ENCODE peak calls at places on chromosomes 5 and 9, in four cellular contexts. W is left lung, S is GM20000, M is GM12865. L is an unnamed sample.

GRCh38 chr5:68114641-68115040 is 100.9 kb upstream of the PIK3R1 start:
- DNase-seq in S (no peak), M (no peak), W (no peak), L (no peak)

GRCh38 chr5:93789173-93790070 is 48.0 kb upstream of the POU5F2 start:
- DNase-seq in M (no peak), W (no peak), S (no peak), L (no peak)

GRCh38 chr5:14453486-14453885 is 128.1 kb upstream of the OTULINL start:
- DNase-seq in S (no peak), W (no peak), M (no peak), L (no peak)

GRCh38 chr5:143525176-143525575 is 121.7 kb upstream of the NR3C1 start:
- DNase-seq in S (no peak), W (no peak), M (no peak), L (no peak)

GRCh38 chr9:92095236-92095635 is 20.0 kb downstream of the SPTLC1 start:
- DNase-seq in M (no peak), S (no peak), W (no peak), L (no peak)

GRCh38 chr9:37422289-37423104 is at the start of gene GRHPR:
- DNase-seq in S (peak), W (peak), M (peak), L (peak)

GRCh38 chr9:129720181-129720864 is 32.5 kb downstream of the PTGES start:
- DNase-seq in S (no peak), M (no peak), W (no peak), L (no peak)

GRCh38 chr5:1381370-1382247 is 36.7 kb upstream of the CLPTM1L start:
- DNase-seq in M (no peak), W (no peak), S (no peak), L (no peak)

GRCh38 chr5:147949711-147950573 is 43.6 kb upstream of the C5orf46 start:
- DNase-seq in M (peak), S (peak), W (no peak), L (no peak)

GRCh38 chr9:108282872-108283271 is 572.9 kb downstream of the ACTL7B start:
- DNase-seq in M (peak), W (no peak), S (no peak), L (no peak)
- TF ChIP-seq CTCF in M (peak), W (peak), S (no peak), L (no peak)

DNA sequence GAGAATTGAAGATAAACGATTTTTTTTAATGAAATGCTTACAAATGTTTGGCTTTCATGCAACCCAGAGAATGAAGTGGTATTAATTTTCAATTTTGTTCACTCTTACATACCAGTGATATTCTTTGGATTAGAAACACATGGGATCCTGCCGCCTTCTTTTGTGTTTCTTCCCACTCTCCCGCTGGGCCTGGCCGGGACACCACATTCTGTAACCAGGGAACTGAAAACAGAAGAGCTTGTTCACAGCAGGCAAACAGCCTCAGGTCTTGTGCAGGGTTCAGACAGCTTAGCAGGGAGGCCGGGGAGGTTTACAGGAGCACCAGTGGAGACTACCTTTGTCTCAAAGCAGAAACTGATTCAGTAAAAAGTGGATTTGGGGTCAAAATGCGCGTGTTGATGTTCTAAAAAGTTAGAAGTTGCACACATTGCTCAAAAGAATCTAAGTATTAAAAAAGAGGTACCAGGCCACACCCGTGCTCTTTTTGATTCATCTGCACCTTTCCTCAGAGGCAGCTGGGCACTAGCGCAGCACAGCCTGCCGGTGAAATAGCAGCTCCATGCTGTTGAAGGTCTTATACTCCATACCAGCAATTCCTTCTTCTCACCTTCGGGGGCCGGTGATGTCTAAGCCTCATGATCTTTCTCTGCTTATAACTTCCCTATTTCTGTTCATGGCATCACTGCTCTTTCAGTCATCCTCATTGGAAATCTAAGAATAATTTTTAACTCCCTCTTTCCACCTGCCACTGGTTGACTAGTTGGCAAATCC is 67.1 kb downstream of the GRAMD2B start:
- DNase-seq in S (no peak), M (no peak), W (no peak), L (no peak)
- TF ChIP-seq CTCF in S (no peak), M (no peak), W (no peak), L (no peak)

GRCh38 chr5:45684118-45684517 is 12.1 kb downstream of the HCN1 start:
- DNase-seq in W (no peak), S (no peak), M (no peak), L (no peak)
- TF ChIP-seq CTCF in W (no peak), S (no peak), M (no peak), L (no peak)

GRCh38 chr5:75156585-75156984 is 80.1 kb downstream of the ANKRD31 start:
- DNase-seq in W (no peak), M (no peak), S (no peak), L (no peak)
- TF ChIP-seq CTCF in W (no peak), M (no peak), S (no peak), L (no peak)

GRCh38 chr9:126777733-126778132 is 27.1 kb upstream of the ZBTB43 start:
- DNase-seq in S (no peak), M (no peak), W (no peak), L (peak)
- TF ChIP-seq CTCF in S (no peak), M (peak), W (no peak), L (no peak)

DNA sequence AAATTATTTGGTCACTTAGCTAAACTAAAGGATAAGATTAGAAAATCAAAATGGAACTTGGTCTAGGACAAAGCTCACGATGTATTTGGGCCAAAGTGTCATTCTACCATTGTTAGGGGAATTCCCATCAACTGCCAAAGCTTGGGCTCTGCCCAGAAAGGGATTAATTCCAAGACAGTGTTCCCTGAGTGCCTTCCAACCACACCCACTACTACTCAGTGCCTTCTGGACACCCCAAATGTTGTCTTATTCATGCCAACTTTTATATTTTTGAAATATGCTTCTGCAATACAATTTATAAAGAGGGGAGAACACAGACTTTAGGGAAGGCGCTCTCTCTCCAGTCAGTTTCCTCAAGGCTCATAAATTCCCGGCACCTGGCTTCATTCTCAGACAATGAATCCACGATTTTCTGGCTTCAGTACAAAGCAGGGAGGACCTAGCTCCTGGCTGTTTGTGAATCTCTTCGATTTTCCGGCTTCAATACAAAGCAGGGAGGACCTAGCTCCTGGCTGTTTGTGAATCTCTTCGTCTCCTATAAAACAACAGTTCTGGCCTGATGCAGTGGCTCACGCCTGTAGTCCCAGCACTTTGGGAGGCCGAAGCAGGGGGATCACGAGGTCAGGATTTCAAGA is 120.1 kb upstream of the MYO10 start:
- DNase-seq in S (no peak), M (no peak), W (no peak), L (no peak)
- TF ChIP-seq CTCF in S (no peak), M (no peak), W (no peak), L (no peak)

GRCh38 chr9:131203438-131204219 is 72.7 kb downstream of the FAM78A start:
- DNase-seq in S (peak), M (peak), W (no peak), L (peak)
- TF ChIP-seq CTCF in S (peak), M (peak), W (no peak), L (no peak)